ENCODE peak calls at places on chromosome 1, in six cellular contexts. R is NCI-H510A treated with DMSO at 0.1 percent for 48 hours; W is NCI-H460; E is activated CD4-positive, alpha-beta T cell treated with anti-CD3 and anti-CD28 coated beads, Interleukin-2, amount 50 U/mL, for 24 hours; M is transverse colon; I is NCI-H1092. Y is an unnamed sample.

GRCh38 chr1:15089244-15089992 is 64.1 kb upstream of the TMEM51 start:
- DNase-seq in R (peak), W (no peak), E (no peak), M (no peak), I (no peak), Y (no peak)

GRCh38 chr1:31790140-31790539 is 25.7 kb downstream of the SPOCD1 start:
- DNase-seq in R (no peak), W (no peak), E (no peak), M (no peak), I (no peak), Y (no peak)

GRCh38 chr1:62492521-62492920 is 55.7 kb downstream of the USP1 start:
- DNase-seq in R (no peak), W (no peak), E (no peak), M (no peak), I (no peak), Y (no peak)

GRCh38 chr1:50272923-50273322 is 150.3 kb downstream of the DMRTA2 start:
- DNase-seq in R (no peak), W (no peak), E (no peak), M (no peak), I (peak), Y (no peak)

GRCh38 chr1:223645903-223646302 is 19.6 kb downstream of the CAPN8 start:
- DNase-seq in R (peak), W (no peak), E (no peak), M (peak), I (no peak), Y (no peak)

GRCh38 chr1:84406209-84406917 is 8.1 kb downstream of the DNASE2B start:
- DNase-seq in R (no peak), W (no peak), E (no peak), M (peak), I (no peak), Y (no peak)

GRCh38 chr1:206066479-206067171 is 13.7 kb downstream of the RHEX start:
- DNase-seq in R (no peak), W (no peak), E (no peak), M (no peak), I (no peak), Y (no peak)

GRCh38 chr1:72281637-72282270 is 585 bp downstream of the NEGR1 start:
- DNase-seq in R (peak), W (no peak), E (no peak), M (no peak), I (peak), Y (peak)

GRCh38 chr1:108877858-108878257 is 1.1 kb downstream of the GPSM2 start:
- DNase-seq in R (peak), W (no peak), E (no peak), M (no peak), I (no peak), Y (no peak)

GRCh38 chr1:56527548-56528302 is 51.6 kb downstream of the PLPP3 start:
- DNase-seq in R (no peak), W (no peak), E (no peak), M (peak), I (peak), Y (no peak)

GRCh38 chr1:27603962-27604578 is at the start of gene AHDC1:
- DNase-seq in R (peak), W (peak), E (peak), M (peak), I (peak), Y (peak)